ENCODE peak calls at places on chromosome 4, in nine cellular contexts. F is ascending aorta; P is CD4-positive, alpha-beta T cell; J is caudate nucleus; T is tibial artery; U is neuronal stem cell; K is trophoblast cell; L is upper lobe of right lung; D is iPS DF 6.9. N is an unnamed sample.

GRCh38 chr4:8906991-8907595 is 35.5 kb upstream of the HMX1 start:
- DNase-seq in F (no peak), P (no peak), J (no peak), T (peak; percentile 33), U (no peak), K (no peak), L (no peak), D (no peak), N (no peak)

GRCh38 chr4:6576512-6576911 is 1.5 kb downstream of the MAN2B2 start:
- DNase-seq in F (no peak), P (no peak), J (no peak), T (no peak), U (no peak), K (no peak), L (no peak), D (no peak), N (no peak)

GRCh38 chr4:47270226-47270888 is 193.1 kb downstream of the COMMD8 start:
- DNase-seq in F (no peak), P (no peak), J (no peak), T (no peak), U (no peak), K (no peak), L (no peak), D (no peak), N (no peak)

GRCh38 chr4:82865592-82865991 is 25.4 kb downstream of the SEC31A start:
- DNase-seq in F (no peak), P (no peak), J (no peak), T (no peak), U (no peak), K (peak; percentile 53), L (no peak), D (no peak), N (no peak)

GRCh38 chr4:85952982-85953650 is 406.7 kb downstream of the MAPK10 start:
- DNase-seq in F (no peak), P (no peak), J (no peak), T (no peak), U (no peak), K (no peak), L (no peak), D (no peak), N (no peak)

GRCh38 chr4:112517067-112517588 is 1.1 kb upstream of the NEUROG2 start:
- DNase-seq in F (no peak), P (no peak), J (no peak), T (no peak), U (peak; percentile 56), K (no peak), L (no peak), D (no peak), N (no peak)

GRCh38 chr4:81745076-81745475 is 273.4 kb upstream of the RASGEF1B start:
- DNase-seq in F (no peak), P (no peak), J (no peak), T (no peak), U (no peak), K (no peak), L (no peak), D (no peak), N (no peak)

GRCh38 chr4:84470204-84470785 is 28.8 kb downstream of the NKX6-1 start:
- DNase-seq in F (no peak), P (no peak), J (no peak), T (no peak), U (no peak), K (no peak), L (no peak), D (no peak), N (no peak)

GRCh38 chr4:37651781-37652377 is 34.3 kb downstream of the RELL1 start:
- DNase-seq in F (no peak), P (no peak), J (no peak), T (no peak), U (no peak), K (no peak), L (no peak), D (no peak), N (no peak)

GRCh38 chr4:37646237-37646636 is 39.9 kb downstream of the RELL1 start:
- DNase-seq in F (no peak), P (no peak), J (no peak), T (no peak), U (no peak), K (no peak), L (no peak), D (no peak), N (no peak)

GRCh38 chr4:37645736-37646135 is 40.4 kb downstream of the RELL1 start:
- DNase-seq in F (no peak), P (no peak), J (no peak), T (no peak), U (no peak), K (peak; percentile 43), L (no peak), D (no peak), N (no peak)

GRCh38 chr4:37644962-37645361 is 41.2 kb downstream of the RELL1 start:
- DNase-seq in F (no peak), P (no peak), J (no peak), T (peak; percentile 80), U (no peak), K (no peak), L (no peak), D (no peak), N (no peak)

GRCh38 chr4:37648084-37648817 is 37.9 kb downstream of the RELL1 start:
- DNase-seq in F (no peak), P (no peak), J (no peak), T (no peak), U (no peak), K (peak; percentile 44), L (peak; percentile 67), D (no peak), N (no peak)
- H3K27ac ChIP-seq in F (no peak overlapping the region), P (no peak overlapping the region), J (no peak overlapping the region), T (no peak overlapping the region), U (no peak overlapping the region), K (no peak overlapping the region), L (no peak overlapping the region), D (no peak overlapping the region), N (no peak overlapping the region)

GRCh38 chr4:118741456-118741855 is 56.3 kb downstream of the METTL14 start:
- DNase-seq in F (no peak), P (no peak), J (no peak), T (no peak), U (no peak), K (no peak), L (no peak), D (no peak), N (no peak)

GRCh38 chr4:118736867-118737266 is 51.7 kb downstream of the METTL14 start:
- DNase-seq in F (no peak), P (no peak), J (no peak), T (no peak), U (no peak), K (no peak), L (no peak), D (no peak), N (no peak)

GRCh38 chr4:118740869-118741268 is 55.7 kb downstream of the METTL14 start:
- DNase-seq in F (no peak), P (no peak), J (no peak), T (no peak), U (no peak), K (no peak), L (no peak), D (no peak), N (no peak)

GRCh38 chr4:118738999-118739690 is 54.0 kb downstream of the METTL14 start:
- DNase-seq in F (no peak), P (no peak), J (no peak), T (no peak), U (no peak), K (no peak), L (no peak), D (no peak), N (no peak)

DNA sequence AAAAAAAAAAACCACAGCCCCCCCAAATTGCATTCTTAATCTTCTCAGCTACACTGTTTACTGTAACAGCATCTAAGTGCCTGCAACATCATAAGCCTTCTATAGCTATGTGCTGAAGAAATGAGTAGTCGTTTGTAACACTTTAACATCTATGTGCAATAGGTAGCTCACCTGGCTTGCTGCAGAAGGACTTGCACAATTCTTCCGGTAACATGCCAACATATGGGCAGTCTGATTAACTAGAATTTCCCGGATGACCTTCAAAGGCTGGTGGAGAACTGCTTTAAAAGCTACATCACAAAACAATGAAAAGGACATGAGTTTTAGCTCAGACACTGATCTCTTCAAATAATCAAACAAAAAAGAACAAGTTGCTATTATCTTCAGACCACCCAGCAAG is 52.9 kb downstream of the METTL14 start:
- DNase-seq in F (no peak), P (no peak), J (no peak), T (no peak), U (no peak), K (peak; percentile 3), L (no peak), D (no peak), N (no peak)
- H3K27ac ChIP-seq in F (no peak overlapping the region), P (no peak overlapping the region), J (no peak overlapping the region), T (no peak overlapping the region), U (no peak overlapping the region), K (no peak overlapping the region), L (no peak overlapping the region), D (no peak overlapping the region), N (no peak overlapping the region)

GRCh38 chr4:181688416-181688815 is 554.8 kb upstream of the TENM3 start:
- DNase-seq in F (no peak), P (no peak), J (no peak), T (no peak), U (no peak), K (no peak), L (no peak), D (peak; percentile 7), N (no peak)

GRCh38 chr4:181685461-181685860 is 557.7 kb upstream of the TENM3 start:
- DNase-seq in F (no peak), P (no peak), J (no peak), T (no peak), U (no peak), K (no peak), L (no peak), D (no peak), N (no peak)

GRCh38 chr4:181685911-181686310 is 557.3 kb upstream of the TENM3 start:
- DNase-seq in F (no peak), P (no peak), J (no peak), T (no peak), U (no peak), K (peak; percentile 13), L (no peak), D (no peak), N (no peak)

GRCh38 chr4:181687116-181687515 is 556.1 kb upstream of the TENM3 start:
- DNase-seq in F (no peak), P (no peak), J (no peak), T (no peak), U (no peak), K (no peak), L (no peak), D (no peak), N (no peak)

GRCh38 chr4:181684310-181684709 is 558.9 kb upstream of the TENM3 start:
- DNase-seq in F (no peak), P (no peak), J (no peak), T (no peak), U (no peak), K (no peak), L (no peak), D (no peak), N (no peak)
- H3K27ac ChIP-seq in F (no peak overlapping the region), P (no peak overlapping the region), J (no peak overlapping the region), T (no peak overlapping the region), U (no peak overlapping the region), K (no peak overlapping the region), L (no peak overlapping the region), D (no peak overlapping the region), N (no peak overlapping the region)

GRCh38 chr4:56217383-56217890 is 169.9 kb downstream of the AASDH start:
- DNase-seq in F (no peak), P (no peak), J (no peak), T (no peak), U (no peak), K (no peak), L (no peak), D (no peak), N (no peak)

GRCh38 chr4:56215138-56215793 is 172.0 kb downstream of the AASDH start:
- DNase-seq in F (no peak), P (no peak), J (no peak), T (no peak), U (no peak), K (no peak), L (no peak), D (no peak), N (no peak)

GRCh38 chr4:56213543-56213942 is 173.7 kb downstream of the AASDH start:
- DNase-seq in F (no peak), P (no peak), J (no peak), T (no peak), U (no peak), K (no peak), L (no peak), D (no peak), N (no peak)

GRCh38 chr4:56218230-56218895 is 168.9 kb downstream of the AASDH start:
- DNase-seq in F (no peak), P (no peak), J (no peak), T (no peak), U (no peak), K (no peak), L (no peak), D (no peak), N (no peak)

DNA sequence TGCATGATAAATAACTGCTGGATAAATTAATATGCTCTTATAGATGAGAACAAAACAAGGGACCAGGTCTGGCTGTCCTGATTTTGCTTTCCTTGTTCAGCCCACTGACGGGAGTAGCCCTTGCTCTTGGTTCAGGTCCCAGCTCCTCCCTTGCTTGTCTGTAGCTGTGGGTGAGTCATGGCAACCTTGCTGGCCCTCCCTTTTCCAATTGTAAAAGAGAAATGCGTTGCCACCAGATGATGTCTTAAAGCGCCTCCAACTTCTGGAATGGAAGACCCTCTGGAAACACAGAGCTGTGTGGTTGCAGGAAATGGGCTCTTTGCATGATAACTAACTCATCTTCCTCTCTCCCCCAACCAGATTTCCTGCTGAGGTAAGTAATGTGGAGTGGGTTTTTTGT is 171.4 kb downstream of the AASDH start:
- DNase-seq in F (no peak), P (no peak), J (no peak), T (no peak), U (no peak), K (no peak), L (no peak), D (no peak), N (no peak)
- H3K27ac ChIP-seq in F (no peak overlapping the region), P (no peak overlapping the region), J (no peak overlapping the region), T (no peak overlapping the region), U (no peak overlapping the region), K (no peak overlapping the region), L (no peak overlapping the region), D (no peak overlapping the region), N (no peak overlapping the region)